ENCODE peak calls at places on chromosomes 13 and 19, in nine cellular contexts. One of them, this sample, is unnamed. For H3K4me1, the result is how much of the 10 kb centered on the place peaks cover.

GRCh38 chr13:51783432-51784094 is 20.4 kb downstream of the DHRS12 start:
- DNase-seq in esophagus muscularis mucosa: no peak
- DNase-seq in BE2C: no peak
- DNase-seq in GM23338: no peak
- DNase-seq in spleen: no peak
- DNase-seq in tibial artery: no peak
- DNase-seq in Peyer's patch: no peak
- DNase-seq in Caco-2: no peak
- DNase-seq in MM.1S: no peak
- DNase-seq in this sample: no peak

GRCh38 chr13:76148374-76148773 is 512.2 kb downstream of the LMO7 start:
- DNase-seq in esophagus muscularis mucosa: no peak
- DNase-seq in BE2C: no peak
- DNase-seq in GM23338: no peak
- DNase-seq in spleen: no peak
- DNase-seq in tibial artery: no peak
- DNase-seq in Peyer's patch: no peak
- DNase-seq in Caco-2: no peak
- DNase-seq in MM.1S: peak
- DNase-seq in this sample: no peak

GRCh38 chr19:54937926-54938325 is 9.4 kb downstream of the NLRP7 start:
- DNase-seq in esophagus muscularis mucosa: no peak
- DNase-seq in BE2C: no peak
- DNase-seq in GM23338: no peak
- DNase-seq in spleen: no peak
- DNase-seq in tibial artery: no peak
- DNase-seq in Peyer's patch: peak
- DNase-seq in Caco-2: no peak
- DNase-seq in MM.1S: peak
- DNase-seq in this sample: no peak

GRCh38 chr13:30338952-30339351 is 31.6 kb upstream of the KATNAL1 start:
- DNase-seq in esophagus muscularis mucosa: peak
- DNase-seq in BE2C: no peak
- DNase-seq in GM23338: no peak
- DNase-seq in spleen: no peak
- DNase-seq in tibial artery: no peak
- DNase-seq in Peyer's patch: no peak
- DNase-seq in Caco-2: no peak
- DNase-seq in MM.1S: no peak
- DNase-seq in this sample: no peak

GRCh38 chr19:12723643-12724426 is at the start of gene TNPO2:
- DNase-seq in esophagus muscularis mucosa: no peak
- DNase-seq in BE2C: peak
- DNase-seq in GM23338: peak
- DNase-seq in spleen: peak
- DNase-seq in tibial artery: peak
- DNase-seq in Peyer's patch: peak
- DNase-seq in Caco-2: peak
- DNase-seq in MM.1S: peak
- DNase-seq in this sample: peak

GRCh38 chr13:76619631-76620030 is 266.6 kb downstream of the KCTD12 start:
- DNase-seq in esophagus muscularis mucosa: no peak
- DNase-seq in BE2C: no peak
- DNase-seq in GM23338: no peak
- DNase-seq in spleen: no peak
- DNase-seq in tibial artery: no peak
- DNase-seq in Peyer's patch: no peak
- DNase-seq in Caco-2: no peak
- DNase-seq in MM.1S: no peak
- DNase-seq in this sample: no peak

GRCh38 chr19:48501961-48502719 is 9.5 kb downstream of the LMTK3 start:
- DNase-seq in esophagus muscularis mucosa: no peak
- DNase-seq in BE2C: peak
- DNase-seq in GM23338: peak
- DNase-seq in spleen: peak
- DNase-seq in tibial artery: no peak
- DNase-seq in Peyer's patch: peak
- DNase-seq in Caco-2: peak
- DNase-seq in MM.1S: peak
- DNase-seq in this sample: peak

GRCh38 chr13:41645313-41645712 is 188.0 kb downstream of the RGCC start:
- DNase-seq in esophagus muscularis mucosa: no peak
- DNase-seq in BE2C: no peak
- DNase-seq in GM23338: no peak
- DNase-seq in spleen: no peak
- DNase-seq in tibial artery: peak
- DNase-seq in Peyer's patch: no peak
- DNase-seq in Caco-2: peak
- DNase-seq in MM.1S: no peak
- DNase-seq in this sample: peak

GRCh38 chr13:100665403-100665802 is 9.2 kb downstream of the TMTC4 start:
- DNase-seq in esophagus muscularis mucosa: no peak
- DNase-seq in BE2C: no peak
- DNase-seq in GM23338: no peak
- DNase-seq in spleen: no peak
- DNase-seq in tibial artery: no peak
- DNase-seq in Peyer's patch: no peak
- DNase-seq in Caco-2: no peak
- DNase-seq in MM.1S: no peak
- DNase-seq in this sample: no peak

GRCh38 chr13:61954092-61954491 is 538.4 kb upstream of the PCDH20 start:
- DNase-seq in esophagus muscularis mucosa: no peak
- DNase-seq in BE2C: no peak
- DNase-seq in GM23338: peak
- DNase-seq in spleen: no peak
- DNase-seq in tibial artery: no peak
- DNase-seq in Peyer's patch: no peak
- DNase-seq in Caco-2: peak
- DNase-seq in MM.1S: no peak
- DNase-seq in this sample: no peak

GRCh38 chr13:92463134-92463533 is 763.5 kb upstream of the GPC6 start:
- DNase-seq in esophagus muscularis mucosa: no peak
- DNase-seq in BE2C: no peak
- DNase-seq in GM23338: no peak
- DNase-seq in spleen: no peak
- DNase-seq in tibial artery: no peak
- DNase-seq in Peyer's patch: no peak
- DNase-seq in Caco-2: no peak
- DNase-seq in MM.1S: no peak
- DNase-seq in this sample: peak

GRCh38 chr13:107942030-107942617 is 273.2 kb downstream of the LIG4 start:
- DNase-seq in esophagus muscularis mucosa: no peak
- DNase-seq in BE2C: peak
- DNase-seq in GM23338: no peak
- DNase-seq in spleen: no peak
- DNase-seq in tibial artery: no peak
- DNase-seq in Peyer's patch: no peak
- DNase-seq in Caco-2: no peak
- DNase-seq in MM.1S: no peak
- DNase-seq in this sample: no peak

DNA sequence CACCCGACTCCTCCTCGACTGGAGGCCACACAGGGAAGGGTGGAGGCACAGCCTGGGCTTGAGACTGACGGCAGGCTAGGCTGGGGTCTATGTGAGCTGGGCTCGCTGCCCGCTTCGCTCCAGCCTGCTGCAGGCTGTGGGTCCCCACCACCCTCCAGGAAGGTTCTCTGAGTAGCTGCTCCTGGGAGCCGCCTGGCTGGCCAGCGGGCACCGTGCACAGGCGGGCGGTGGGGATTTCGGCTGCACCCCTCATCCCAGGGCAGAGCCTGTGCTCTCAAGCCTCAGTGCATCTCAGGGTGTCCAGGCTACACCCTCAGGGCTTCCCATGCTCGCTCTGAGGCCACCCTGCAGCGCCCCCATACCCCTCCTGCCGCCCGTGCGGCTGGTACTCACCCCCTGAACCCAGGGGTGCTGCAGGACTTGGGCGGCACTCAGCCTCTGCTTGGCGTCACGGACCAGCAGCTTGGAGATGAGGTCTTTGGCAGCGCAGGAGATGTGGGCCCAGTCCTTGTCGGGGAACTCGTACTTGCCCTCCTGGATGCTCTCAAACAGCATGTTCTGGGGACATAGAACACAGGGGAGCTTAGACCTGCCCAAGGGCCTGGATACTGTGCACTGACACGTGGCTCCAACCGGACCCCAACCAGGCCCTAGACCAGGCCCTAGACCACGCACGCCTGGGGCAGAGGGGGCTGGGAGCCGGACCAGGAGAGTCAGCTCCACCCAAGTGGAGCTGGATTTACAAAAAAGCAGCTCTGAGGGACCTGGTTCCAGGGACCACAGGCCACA is 10.2 kb downstream of the MKNK2 start:
- DNase-seq in esophagus muscularis mucosa: no peak
- DNase-seq in BE2C: no peak
- DNase-seq in GM23338: no peak
- DNase-seq in spleen: peak
- DNase-seq in tibial artery: no peak
- DNase-seq in Peyer's patch: no peak
- DNase-seq in Caco-2: no peak
- DNase-seq in MM.1S: no peak
- DNase-seq in this sample: peak
- H3K4me1 ChIP-seq in esophagus muscularis mucosa: half or more
- H3K4me1 ChIP-seq in BE2C: under half
- H3K4me1 ChIP-seq in GM23338: under half
- H3K4me1 ChIP-seq in spleen: half or more
- H3K4me1 ChIP-seq in tibial artery: under half
- H3K4me1 ChIP-seq in Peyer's patch: under half
- H3K4me1 ChIP-seq in Caco-2: under half
- H3K4me1 ChIP-seq in MM.1S: under half
- H3K4me1 ChIP-seq in this sample: under half

DNA sequence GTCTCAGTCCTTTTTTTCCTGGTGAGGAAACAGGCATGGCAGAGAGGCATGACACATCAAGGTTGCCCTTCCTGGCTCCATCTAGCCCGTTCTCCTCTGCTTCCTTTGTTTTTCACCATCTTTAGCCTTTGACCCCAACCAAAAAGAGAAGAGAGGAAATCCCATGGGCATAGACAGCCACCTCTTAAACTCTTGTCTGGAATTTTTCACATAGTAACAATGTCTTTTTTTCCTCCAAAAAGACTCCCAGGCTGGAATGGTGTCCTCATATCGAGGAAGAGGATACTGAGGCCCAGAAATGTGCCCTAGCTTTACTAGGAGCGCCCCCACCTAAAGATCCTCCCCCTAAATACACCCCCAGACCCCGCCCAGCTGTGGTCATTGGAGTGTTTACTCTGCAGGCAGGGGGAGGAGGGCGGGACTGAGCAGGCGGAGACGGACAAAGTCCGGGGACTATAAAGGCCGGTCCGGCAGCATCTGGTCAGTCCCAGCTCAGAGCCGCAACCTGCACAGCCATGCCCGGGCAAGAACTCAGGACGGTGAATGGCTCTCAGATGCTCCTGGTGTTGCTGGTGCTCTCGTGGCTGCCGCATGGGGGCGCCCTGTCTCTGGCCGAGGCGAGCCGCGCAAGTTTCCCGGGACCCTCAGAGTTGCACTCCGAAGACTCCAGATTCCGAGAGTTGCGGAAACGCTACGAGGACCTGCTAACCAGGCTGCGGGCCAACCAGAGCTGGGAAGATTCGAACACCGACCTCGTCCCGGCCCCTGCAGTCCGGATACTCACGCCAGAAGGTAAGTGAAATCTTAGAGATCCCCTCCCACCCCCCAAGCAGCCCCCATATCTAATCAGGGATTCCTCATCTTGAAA is at the start of gene GDF15:
- DNase-seq in esophagus muscularis mucosa: peak
- DNase-seq in BE2C: peak
- DNase-seq in GM23338: peak
- DNase-seq in spleen: peak
- DNase-seq in tibial artery: peak
- DNase-seq in Peyer's patch: peak
- DNase-seq in Caco-2: peak
- DNase-seq in MM.1S: no peak
- DNase-seq in this sample: peak
- TF ChIP-seq CTCF in esophagus muscularis mucosa: peak
- TF ChIP-seq CTCF in BE2C: peak
- TF ChIP-seq CTCF in GM23338: peak
- TF ChIP-seq CTCF in spleen: peak
- TF ChIP-seq CTCF in tibial artery: peak
- TF ChIP-seq CTCF in Peyer's patch: peak
- TF ChIP-seq CTCF in Caco-2: peak
- TF ChIP-seq CTCF in MM.1S: peak
- TF ChIP-seq CTCF in this sample: peak

DNA sequence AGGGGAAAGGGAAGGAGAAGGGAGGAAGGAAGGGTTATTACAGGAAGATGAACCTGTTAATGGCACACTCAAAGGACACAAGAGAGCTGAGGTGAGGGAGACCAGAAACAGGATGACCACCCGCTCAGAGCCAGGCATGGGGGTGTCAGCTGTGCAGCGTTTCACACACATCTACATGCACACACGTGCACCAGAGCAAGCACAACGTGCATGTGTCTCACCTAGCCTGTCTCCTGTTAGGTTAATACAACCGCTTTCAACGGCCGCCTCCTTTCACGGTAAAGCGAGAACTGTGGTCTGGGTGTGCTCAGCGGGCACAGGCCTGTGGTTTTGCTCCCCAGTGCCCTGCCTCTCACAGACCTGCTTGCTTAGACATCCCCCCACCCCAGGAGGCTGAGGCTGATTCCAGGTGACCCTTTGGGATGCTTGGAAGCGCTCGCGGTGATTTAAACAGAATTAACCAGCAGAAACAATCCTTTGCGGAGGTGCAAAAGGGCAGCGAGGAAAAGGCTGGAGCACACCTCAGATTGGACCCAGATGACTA is 27.4 kb downstream of the IRS2 start:
- DNase-seq in esophagus muscularis mucosa: peak
- DNase-seq in BE2C: no peak
- DNase-seq in GM23338: no peak
- DNase-seq in spleen: no peak
- DNase-seq in tibial artery: no peak
- DNase-seq in Peyer's patch: no peak
- DNase-seq in Caco-2: no peak
- DNase-seq in MM.1S: no peak
- DNase-seq in this sample: no peak
- H3K4me1 ChIP-seq in esophagus muscularis mucosa: under half
- H3K4me1 ChIP-seq in BE2C: under half
- H3K4me1 ChIP-seq in GM23338: under half
- H3K4me1 ChIP-seq in spleen: under half
- H3K4me1 ChIP-seq in tibial artery: under half
- H3K4me1 ChIP-seq in Peyer's patch: under half
- H3K4me1 ChIP-seq in Caco-2: under half
- H3K4me1 ChIP-seq in MM.1S: under half
- H3K4me1 ChIP-seq in this sample: under half

DNA sequence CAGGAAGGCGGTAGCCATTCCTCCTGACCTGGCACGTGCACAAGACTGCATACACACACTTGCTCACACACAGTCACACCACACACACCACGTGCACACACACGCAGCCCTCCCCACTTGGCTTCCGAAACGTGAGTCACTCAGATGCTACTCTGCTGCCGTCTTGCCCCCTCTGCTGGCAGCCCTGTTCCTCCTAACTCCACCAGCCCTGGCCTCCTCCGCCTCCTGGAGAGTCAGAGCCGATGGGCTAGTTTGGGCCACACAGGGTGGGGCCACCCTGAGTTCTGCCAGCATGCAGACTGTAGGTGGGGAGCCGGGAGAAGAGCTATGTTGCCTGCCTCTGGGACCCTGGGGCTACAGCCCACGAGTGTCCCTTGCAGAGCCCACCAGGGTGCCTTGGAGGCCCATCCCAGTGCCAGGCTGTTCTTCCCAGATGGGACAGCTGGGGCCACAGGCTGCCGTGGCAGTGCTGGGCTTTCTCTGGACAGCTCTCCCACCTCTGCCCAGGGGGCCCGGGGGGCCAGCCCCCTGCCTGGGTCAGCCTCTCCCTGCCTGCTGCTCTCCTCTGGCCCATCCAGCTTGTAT is 12.1 kb downstream of the PIN1 start:
- DNase-seq in esophagus muscularis mucosa: peak
- DNase-seq in BE2C: peak
- DNase-seq in GM23338: peak
- DNase-seq in spleen: no peak
- DNase-seq in tibial artery: peak
- DNase-seq in Peyer's patch: no peak
- DNase-seq in Caco-2: peak
- DNase-seq in MM.1S: no peak
- DNase-seq in this sample: no peak
- TF ChIP-seq CTCF in esophagus muscularis mucosa: peak
- TF ChIP-seq CTCF in BE2C: peak
- TF ChIP-seq CTCF in GM23338: peak
- TF ChIP-seq CTCF in spleen: no peak
- TF ChIP-seq CTCF in tibial artery: peak
- TF ChIP-seq CTCF in Peyer's patch: no peak
- TF ChIP-seq CTCF in Caco-2: peak
- TF ChIP-seq CTCF in MM.1S: no peak
- TF ChIP-seq CTCF in this sample: no peak

This sample was measured in pancreas.